ENCODE peak calls at places on chromosomes 5 and 9, in seven cellular contexts. B is RWPE1; Q is CD8-positive, alpha-beta memory T cell; G is A549; H is neuronal stem cell; A is gastrocnemius medialis; T is neural progenitor cell. F is an unnamed sample.

GRCh38 chr9:80796662-80797426 is 892.5 kb downstream of the TLE1 start:
- DNase-seq in B (no peak), Q (no peak), G (no peak), H (peak), A (no peak), T (peak), F (no peak)

GRCh38 chr9:38489057-38489456 is 64.8 kb upstream of the IGFBPL1 start:
- DNase-seq in B (no peak), Q (no peak), G (no peak), H (no peak), A (no peak), T (no peak), F (no peak)

GRCh38 chr5:142290574-142291299 is 34.1 kb downstream of the SPRY4 start:
- DNase-seq in B (no peak), Q (no peak), G (no peak), H (no peak), A (no peak), T (peak), F (no peak)

GRCh38 chr5:139964994-139965565 is 78.0 kb downstream of the NRG2 start:
- DNase-seq in B (no peak), Q (no peak), G (no peak), H (no peak), A (no peak), T (no peak), F (no peak)

GRCh38 chr9:34994429-34995287 is 5.1 kb downstream of the DNAJB5 start:
- DNase-seq in B (peak), Q (no peak), G (peak), H (no peak), A (peak), T (peak), F (peak)

GRCh38 chr9:104808030-104808614 is 44.2 kb downstream of the NIPSNAP3B start:
- DNase-seq in B (peak), Q (no peak), G (peak), H (no peak), A (no peak), T (peak), F (no peak)

GRCh38 chr9:132194508-132194907 is 32.6 kb downstream of the NTNG2 start:
- DNase-seq in B (no peak), Q (no peak), G (no peak), H (no peak), A (no peak), T (no peak), F (no peak)

GRCh38 chr9:35611230-35611797 is 6.3 kb downstream of the TESK1 start:
- DNase-seq in B (peak), Q (peak), G (peak), H (no peak), A (no peak), T (peak), F (no peak)

GRCh38 chr5:95730730-95731570 is at the start of gene RHOBTB3:
- DNase-seq in B (peak), Q (peak), G (peak), H (peak), A (peak), T (peak), F (peak)

GRCh38 chr5:10760976-10761841 is at the start of gene DAP:
- DNase-seq in B (peak), Q (peak), G (peak), H (peak), A (peak), T (peak), F (peak)

GRCh38 chr9:7910426-7911015 is 110.9 kb upstream of the DMAC1 start:
- DNase-seq in B (no peak), Q (no peak), G (no peak), H (no peak), A (no peak), T (no peak), F (no peak)

GRCh38 chr9:27261517-27262211 is 35.3 kb downstream of the EQTN start:
- DNase-seq in B (peak), Q (no peak), G (no peak), H (no peak), A (no peak), T (no peak), F (no peak)

GRCh38 chr9:19466268-19466639 is 57.4 kb downstream of the ACER2 start:
- DNase-seq in B (no peak), Q (no peak), G (no peak), H (no peak), A (no peak), T (no peak), F (no peak)

GRCh38 chr5:16508730-16509531 is 43.3 kb upstream of the ZNF622 start:
- DNase-seq in B (peak), Q (no peak), G (peak), H (no peak), A (peak), T (peak), F (peak)

GRCh38 chr5:107937198-107937597 is 266.5 kb upstream of the EFNA5 start:
- DNase-seq in B (no peak), Q (no peak), G (no peak), H (peak), A (no peak), T (peak), F (no peak)

GRCh38 chr5:135203019-135203418 is 169.0 kb upstream of the PITX1 start:
- DNase-seq in B (no peak), Q (no peak), G (no peak), H (no peak), A (no peak), T (no peak), F (no peak)

GRCh38 chr9:105835721-105836120 is 141.4 kb downstream of the TMEM38B start:
- DNase-seq in B (no peak), Q (no peak), G (no peak), H (no peak), A (no peak), T (no peak), F (no peak)

GRCh38 chr9:132957805-132958204 is 13.4 kb upstream of the TSC1 start:
- DNase-seq in B (peak), Q (no peak), G (no peak), H (no peak), A (no peak), T (no peak), F (no peak)

GRCh38 chr5:4773827-4774317 is 366.3 kb upstream of the ADAMTS16 start:
- DNase-seq in B (no peak), Q (no peak), G (no peak), H (no peak), A (no peak), T (no peak), F (no peak)

GRCh38 chr5:111129938-111130337 is 37.8 kb downstream of the WDR36 start:
- DNase-seq in B (peak), Q (no peak), G (no peak), H (no peak), A (no peak), T (no peak), F (no peak)

GRCh38 chr5:51381801-51382507 is 1.3 kb upstream of the ISL1 start:
- DNase-seq in B (no peak), Q (no peak), G (no peak), H (peak), A (no peak), T (no peak), F (no peak)

GRCh38 chr5:134125195-134126015 is 10.9 kb downstream of the TCF7 start:
- DNase-seq in B (peak), Q (no peak), G (no peak), H (no peak), A (no peak), T (no peak), F (no peak)

GRCh38 chr5:163306421-163306820 is 131.0 kb upstream of the CCNG1 start:
- DNase-seq in B (no peak), Q (no peak), G (peak), H (no peak), A (no peak), T (peak), F (no peak)

GRCh38 chr9:136626066-136626725 is 36.5 kb upstream of the EGFL7 start:
- DNase-seq in B (no peak), Q (no peak), G (no peak), H (no peak), A (no peak), T (no peak), F (no peak)

GRCh38 chr9:19409406-19410194 is 791 bp downstream of the ACER2 start:
- DNase-seq in B (peak), Q (no peak), G (peak), H (no peak), A (no peak), T (peak), F (peak)

GRCh38 chr5:16888694-16889124 is 47.4 kb downstream of the MYO10 start:
- DNase-seq in B (no peak), Q (no peak), G (peak), H (no peak), A (no peak), T (no peak), F (no peak)

GRCh38 chr5:39267185-39267584 is 47.8 kb upstream of the FYB1 start:
- DNase-seq in B (no peak), Q (no peak), G (no peak), H (no peak), A (no peak), T (no peak), F (no peak)

GRCh38 chr5:73541981-73542380 is 23.5 kb downstream of the ANKRA2 start:
- DNase-seq in B (no peak), Q (no peak), G (no peak), H (no peak), A (no peak), T (no peak), F (no peak)
- H3K27ac ChIP-seq in B (no peak), Q (no peak), G (peak), H (no peak), A (no peak), T (no peak), F (no peak)

GRCh38 chr5:1047332-1047965 is 38.8 kb downstream of the NKD2 start:
- DNase-seq in B (no peak), Q (no peak), G (no peak), H (no peak), A (no peak), T (no peak), F (no peak)

GRCh38 chr5:1050449-1051365 is 42.1 kb downstream of the NKD2 start:
- DNase-seq in B (no peak), Q (no peak), G (no peak), H (no peak), A (no peak), T (peak), F (no peak)

GRCh38 chr5:1051366-1051720 is 42.7 kb downstream of the NKD2 start:
- DNase-seq in B (no peak), Q (no peak), G (no peak), H (no peak), A (no peak), T (no peak), F (no peak)

GRCh38 chr5:1048162-1048721 is 39.6 kb downstream of the NKD2 start:
- DNase-seq in B (no peak), Q (no peak), G (no peak), H (no peak), A (no peak), T (no peak), F (no peak)

DNA sequence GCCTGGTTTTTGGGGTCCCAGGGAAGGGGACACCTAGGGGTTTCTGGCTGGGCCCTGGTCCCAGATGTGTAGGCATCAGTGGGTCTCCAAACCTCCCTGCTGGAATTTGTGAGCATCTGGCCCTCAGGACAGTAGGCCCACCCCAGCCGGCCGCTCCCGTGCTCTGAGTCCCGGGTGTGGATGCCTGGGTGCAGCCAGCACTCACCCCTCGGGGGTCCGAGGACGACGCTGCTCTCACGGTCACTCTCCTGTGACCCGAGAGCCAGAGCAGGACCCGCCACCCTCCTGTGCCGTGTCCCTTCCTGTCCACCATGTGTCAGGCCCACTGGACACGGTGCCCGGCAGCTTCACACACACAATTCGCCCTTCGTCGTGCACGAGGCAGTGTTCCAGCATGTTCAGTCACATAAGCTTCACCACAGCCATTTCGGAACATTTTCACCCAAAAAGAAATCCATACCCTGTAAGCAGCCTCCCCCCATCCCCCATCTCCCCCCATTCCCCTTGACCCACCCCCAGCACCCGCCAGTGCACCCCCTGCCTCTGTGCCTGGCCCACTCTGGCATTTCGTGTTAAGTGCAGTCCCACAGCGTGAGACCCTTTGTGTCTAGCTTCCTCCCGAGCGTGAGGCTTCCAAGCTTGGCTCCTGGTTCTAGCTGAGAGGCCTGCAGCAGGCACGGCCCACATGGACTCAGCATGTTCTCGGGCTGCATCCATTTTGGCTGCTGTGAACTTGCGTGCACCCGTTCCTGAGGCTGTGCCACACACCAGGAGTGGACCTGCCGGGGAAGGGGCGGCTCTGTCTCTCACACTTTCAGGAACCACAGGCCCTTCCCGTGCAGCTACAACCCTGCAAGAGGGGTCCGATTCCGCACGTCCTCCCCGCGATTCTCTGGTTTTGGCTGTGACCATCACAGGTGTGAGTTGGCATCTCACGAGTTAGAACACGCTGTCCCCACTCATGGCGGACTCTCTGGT is 40.5 kb downstream of the NKD2 start:
- DNase-seq in B (no peak), Q (no peak), G (no peak), H (no peak), A (no peak), T (no peak), F (no peak)
- H3K27ac ChIP-seq in B (peak), Q (no peak), G (no peak), H (no peak), A (no peak), T (no peak), F (no peak)

GRCh38 chr5:74382864-74383618 is 257.5 kb downstream of the ENC1 start:
- DNase-seq in B (peak), Q (no peak), G (no peak), H (no peak), A (peak), T (no peak), F (peak)
- H3K27ac ChIP-seq in B (no peak), Q (no peak), G (no peak), H (no peak), A (peak), T (no peak), F (peak)

GRCh38 chr9:94140791-94141790 is 56.8 kb downstream of the PTPDC1 start:
- DNase-seq in B (no peak), Q (no peak), G (no peak), H (no peak), A (no peak), T (no peak), F (no peak)
- H3K27ac ChIP-seq in B (peak), Q (no peak), G (peak), H (no peak), A (peak), T (no peak), F (peak)

DNA sequence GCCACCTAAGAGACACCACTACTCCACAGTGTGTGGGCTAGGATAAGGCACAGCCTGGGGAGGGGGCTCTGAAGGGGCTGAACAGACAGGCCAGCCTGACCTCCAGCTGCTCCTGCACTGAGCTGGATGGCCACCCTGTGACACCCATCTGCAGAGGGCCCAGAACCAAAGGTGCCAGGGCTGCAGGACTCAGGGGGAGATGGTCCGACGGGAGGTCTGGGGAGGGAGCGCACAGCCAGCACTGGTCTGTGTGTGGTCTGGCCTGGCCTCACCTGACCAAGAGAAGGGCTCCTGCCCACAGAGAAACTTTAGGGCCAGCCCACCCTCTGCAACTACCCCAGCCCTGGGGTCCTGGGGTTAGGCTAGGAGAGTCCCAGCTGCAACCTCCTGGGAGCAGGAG is 789 bp downstream of the LTC4S start:
- DNase-seq in B (no peak), Q (no peak), G (no peak), H (no peak), A (no peak), T (no peak), F (no peak)
- H3K27ac ChIP-seq in B (peak), Q (no peak), G (no peak), H (no peak), A (no peak), T (no peak), F (peak)